ENCODE peak calls at places on chromosomes 11 and 22, in ten cellular contexts. One of them, this sample, is unnamed.

GRCh38 chr11:4798427-4799183 is 5.6 kb downstream of the OR52R1 start:
- DNase-seq in astrocyte of the hippocampus: no peak
- DNase-seq in A172: no peak
- DNase-seq in stimulated activated CD8-positive, alpha-beta memory T cell treated with anti-CD3 and anti-CD28 coated beads, Interleukin-2, amount 100 ng/mL, for 1 hour: no peak
- DNase-seq in RWPE1: no peak
- DNase-seq in H9: no peak
- DNase-seq in NCI-H524: no peak
- DNase-seq in right atrium auricular region: no peak
- DNase-seq in GF-D8: no peak
- DNase-seq in activated naive CD8-positive, alpha-beta T cell treated with anti-CD3 and anti-CD28 coated beads, Interleukin-2, amount 50 U/mL, for 24 hours: no peak
- DNase-seq in this sample: no peak

GRCh38 chr22:48415535-48415934 is 1412.1 kb downstream of the BRD1 start:
- DNase-seq in stimulated activated CD8-positive, alpha-beta memory T cell treated with anti-CD3 and anti-CD28 coated beads, Interleukin-2, amount 100 ng/mL, for 1 hour: no peak
- DNase-seq in GF-D8: no peak
- DNase-seq in A172: no peak
- DNase-seq in H9: no peak
- DNase-seq in right atrium auricular region: no peak
- DNase-seq in RWPE1: no peak
- DNase-seq in activated naive CD8-positive, alpha-beta T cell treated with anti-CD3 and anti-CD28 coated beads, Interleukin-2, amount 50 U/mL, for 24 hours: no peak
- DNase-seq in astrocyte of the hippocampus: no peak
- DNase-seq in NCI-H524: no peak
- DNase-seq in this sample: no peak

GRCh38 chr11:117610045-117610444 is 187.0 kb downstream of the DSCAML1 start:
- DNase-seq in astrocyte of the hippocampus: peak
- DNase-seq in right atrium auricular region: no peak
- DNase-seq in stimulated activated CD8-positive, alpha-beta memory T cell treated with anti-CD3 and anti-CD28 coated beads, Interleukin-2, amount 100 ng/mL, for 1 hour: no peak
- DNase-seq in RWPE1: no peak
- DNase-seq in H9: no peak
- DNase-seq in NCI-H524: no peak
- DNase-seq in A172: peak
- DNase-seq in GF-D8: no peak
- DNase-seq in activated naive CD8-positive, alpha-beta T cell treated with anti-CD3 and anti-CD28 coated beads, Interleukin-2, amount 50 U/mL, for 24 hours: peak
- DNase-seq in this sample: peak

GRCh38 chr11:130426223-130427048 is 2.0 kb downstream of the ADAMTS8 start:
- DNase-seq in astrocyte of the hippocampus: no peak
- DNase-seq in H9: no peak
- DNase-seq in A172: no peak
- DNase-seq in activated naive CD8-positive, alpha-beta T cell treated with anti-CD3 and anti-CD28 coated beads, Interleukin-2, amount 50 U/mL, for 24 hours: no peak
- DNase-seq in stimulated activated CD8-positive, alpha-beta memory T cell treated with anti-CD3 and anti-CD28 coated beads, Interleukin-2, amount 100 ng/mL, for 1 hour: no peak
- DNase-seq in NCI-H524: no peak
- DNase-seq in GF-D8: no peak
- DNase-seq in RWPE1: no peak
- DNase-seq in right atrium auricular region: no peak
- DNase-seq in this sample: no peak

GRCh38 chr22:20964799-20965103 is 2.3 kb upstream of the AIFM3 start:
- DNase-seq in A172: no peak
- DNase-seq in RWPE1: no peak
- DNase-seq in astrocyte of the hippocampus: no peak
- DNase-seq in H9: no peak
- DNase-seq in GF-D8: no peak
- DNase-seq in right atrium auricular region: no peak
- DNase-seq in stimulated activated CD8-positive, alpha-beta memory T cell treated with anti-CD3 and anti-CD28 coated beads, Interleukin-2, amount 100 ng/mL, for 1 hour: no peak
- DNase-seq in activated naive CD8-positive, alpha-beta T cell treated with anti-CD3 and anti-CD28 coated beads, Interleukin-2, amount 50 U/mL, for 24 hours: no peak
- DNase-seq in NCI-H524: no peak
- DNase-seq in this sample: no peak

GRCh38 chr22:43188829-43189545 is 2.1 kb upstream of the TTLL12 start:
- DNase-seq in right atrium auricular region: no peak
- DNase-seq in NCI-H524: no peak
- DNase-seq in H9: no peak
- DNase-seq in GF-D8: no peak
- DNase-seq in A172: no peak
- DNase-seq in RWPE1: no peak
- DNase-seq in activated naive CD8-positive, alpha-beta T cell treated with anti-CD3 and anti-CD28 coated beads, Interleukin-2, amount 50 U/mL, for 24 hours: no peak
- DNase-seq in stimulated activated CD8-positive, alpha-beta memory T cell treated with anti-CD3 and anti-CD28 coated beads, Interleukin-2, amount 100 ng/mL, for 1 hour: no peak
- DNase-seq in astrocyte of the hippocampus: no peak
- DNase-seq in this sample: no peak

GRCh38 chr22:43213066-43213465 is 26.1 kb upstream of the TTLL12 start:
- DNase-seq in NCI-H524: no peak
- DNase-seq in A172: no peak
- DNase-seq in GF-D8: no peak
- DNase-seq in astrocyte of the hippocampus: no peak
- DNase-seq in activated naive CD8-positive, alpha-beta T cell treated with anti-CD3 and anti-CD28 coated beads, Interleukin-2, amount 50 U/mL, for 24 hours: no peak
- DNase-seq in RWPE1: no peak
- DNase-seq in H9: peak
- DNase-seq in right atrium auricular region: no peak
- DNase-seq in stimulated activated CD8-positive, alpha-beta memory T cell treated with anti-CD3 and anti-CD28 coated beads, Interleukin-2, amount 100 ng/mL, for 1 hour: no peak
- DNase-seq in this sample: no peak

GRCh38 chr11:70185348-70186055 is 17.6 kb upstream of the FADD start:
- DNase-seq in right atrium auricular region: no peak
- DNase-seq in RWPE1: no peak
- DNase-seq in H9: no peak
- DNase-seq in A172: no peak
- DNase-seq in stimulated activated CD8-positive, alpha-beta memory T cell treated with anti-CD3 and anti-CD28 coated beads, Interleukin-2, amount 100 ng/mL, for 1 hour: no peak
- DNase-seq in activated naive CD8-positive, alpha-beta T cell treated with anti-CD3 and anti-CD28 coated beads, Interleukin-2, amount 50 U/mL, for 24 hours: no peak
- DNase-seq in NCI-H524: no peak
- DNase-seq in GF-D8: no peak
- DNase-seq in astrocyte of the hippocampus: no peak
- DNase-seq in this sample: no peak

GRCh38 chr22:45544588-45545170 is 42.0 kb downstream of the FBLN1 start:
- DNase-seq in activated naive CD8-positive, alpha-beta T cell treated with anti-CD3 and anti-CD28 coated beads, Interleukin-2, amount 50 U/mL, for 24 hours: no peak
- DNase-seq in stimulated activated CD8-positive, alpha-beta memory T cell treated with anti-CD3 and anti-CD28 coated beads, Interleukin-2, amount 100 ng/mL, for 1 hour: no peak
- DNase-seq in right atrium auricular region: no peak
- DNase-seq in astrocyte of the hippocampus: peak
- DNase-seq in GF-D8: no peak
- DNase-seq in A172: peak
- DNase-seq in RWPE1: no peak
- DNase-seq in H9: no peak
- DNase-seq in NCI-H524: no peak
- DNase-seq in this sample: peak